ENCODE peak calls at places on chromosome 10, in four cellular contexts. T is HepG2, D is K562, R is GM12878. G is an unnamed sample.

GRCh38 chr10:84012831-84013458 is 126.4 kb upstream of the GHITM start:
- DNase-seq in T (no peak), D (no peak), R (peak), G (no peak)

GRCh38 chr10:61943699-61944444 is 42.4 kb downstream of the ARID5B start:
- DNase-seq in T (no peak), R (no peak), D (no peak), G (no peak)

GRCh38 chr10:43888551-43888950 is 239.9 kb upstream of the ZNF32 start:
- DNase-seq in R (no peak), T (no peak), D (no peak), G (no peak)

GRCh38 chr10:86182150-86182549 is 184.4 kb downstream of the GRID1 start:
- DNase-seq in D (no peak), R (no peak), T (no peak), G (no peak)

GRCh38 chr10:119541459-119542356 is 811 bp downstream of the RGS10 start:
- DNase-seq in R (no peak), T (no peak), D (peak), G (no peak)

GRCh38 chr10:130018253-130018652 is 54.2 kb upstream of the EBF3 start:
- DNase-seq in T (no peak), R (no peak), D (no peak), G (no peak)

GRCh38 chr10:59880976-59881510 is 25.3 kb downstream of the CCDC6 start:
- DNase-seq in T (no peak), R (peak), D (peak), G (no peak)

GRCh38 chr10:90222372-90222771 is 521.0 kb downstream of the KIF20B start:
- DNase-seq in R (no peak), T (no peak), D (no peak), G (no peak)

GRCh38 chr10:97522937-97523336 is 24.2 kb downstream of the UBTD1 start:
- DNase-seq in D (no peak), T (no peak), R (no peak), G (no peak)

GRCh38 chr10:21518629-21519321 is 6.7 kb downstream of the SKIDA1 start:
- DNase-seq in R (no peak), D (no peak), T (no peak), G (no peak)

GRCh38 chr10:34498821-34499220 is 316.3 kb downstream of the PARD3 start:
- DNase-seq in R (no peak), T (no peak), D (no peak), G (no peak)

GRCh38 chr10:22271786-22272185 is 44.4 kb upstream of the COMMD3 start:
- DNase-seq in T (no peak), D (no peak), R (no peak), G (no peak)

GRCh38 chr10:120076966-120077706 is 184.6 kb downstream of the SEC23IP start:
- DNase-seq in D (no peak), T (no peak), R (no peak), G (no peak)

GRCh38 chr10:91163269-91163708 is 57.2 kb upstream of the PCGF5 start:
- DNase-seq in D (peak), R (no peak), T (peak), G (no peak)

GRCh38 chr10:76922666-76923065 is 714.9 kb downstream of the KCNMA1 start:
- DNase-seq in D (no peak), R (no peak), T (no peak), G (no peak)

GRCh38 chr10:63703740-63704345 is 182.6 kb downstream of the REEP3 start:
- DNase-seq in T (no peak), R (no peak), D (no peak), G (no peak)

GRCh38 chr10:49598164-49598856 is 11.8 kb upstream of the SLC18A3 start:
- DNase-seq in R (no peak), T (no peak), D (no peak), G (no peak)

GRCh38 chr10:100934084-100934659 is 21.4 kb downstream of the SLF2 start:
- DNase-seq in T (peak), D (peak), R (no peak), G (peak)

GRCh38 chr10:52419281-52419680 is 105.2 kb downstream of the DKK1 start:
- DNase-seq in T (no peak), R (no peak), D (no peak), G (no peak)

GRCh38 chr10:85012305-85012704 is 683.9 kb downstream of the CCSER2 start:
- DNase-seq in D (no peak), R (no peak), T (no peak), G (no peak)

GRCh38 chr10:102313221-102313896 is 68.0 kb downstream of the GBF1 start:
- DNase-seq in R (no peak), D (no peak), T (no peak), G (peak)

GRCh38 chr10:63133787-63134557 is 844 bp downstream of the NRBF2 start:
- DNase-seq in D (no peak), R (no peak), T (no peak), G (no peak)

GRCh38 chr10:3192856-3193635 is 20.5 kb upstream of the PITRM1 start:
- DNase-seq in D (peak), T (peak), R (no peak), G (peak)

GRCh38 chr10:46523881-46524470 is 32.5 kb downstream of the GPRIN2 start:
- DNase-seq in R (no peak), T (no peak), D (no peak), G (no peak)

GRCh38 chr10:103168436-103168835 is 24.6 kb downstream of the NT5C2 start:
- DNase-seq in T (no peak), D (no peak), R (no peak), G (no peak)

GRCh38 chr10:129888784-129889616 is 75.1 kb downstream of the EBF3 start:
- DNase-seq in R (no peak), T (no peak), D (peak), G (peak)

GRCh38 chr10:115209133-115209532 is 116.0 kb downstream of the ATRNL1 start:
- DNase-seq in T (no peak), R (no peak), D (no peak), G (no peak)

GRCh38 chr10:118447478-118447877 is 105.4 kb upstream of the FAM204A start:
- DNase-seq in R (no peak), T (no peak), D (no peak), G (no peak)

GRCh38 chr10:68327889-68328786 is 3.7 kb upstream of the HNRNPH3 start:
- DNase-seq in T (peak), D (no peak), R (no peak), G (peak)
- TF ChIP-seq FOXK2 in T (peak), D (peak), R (no peak), G (no peak)

DNA sequence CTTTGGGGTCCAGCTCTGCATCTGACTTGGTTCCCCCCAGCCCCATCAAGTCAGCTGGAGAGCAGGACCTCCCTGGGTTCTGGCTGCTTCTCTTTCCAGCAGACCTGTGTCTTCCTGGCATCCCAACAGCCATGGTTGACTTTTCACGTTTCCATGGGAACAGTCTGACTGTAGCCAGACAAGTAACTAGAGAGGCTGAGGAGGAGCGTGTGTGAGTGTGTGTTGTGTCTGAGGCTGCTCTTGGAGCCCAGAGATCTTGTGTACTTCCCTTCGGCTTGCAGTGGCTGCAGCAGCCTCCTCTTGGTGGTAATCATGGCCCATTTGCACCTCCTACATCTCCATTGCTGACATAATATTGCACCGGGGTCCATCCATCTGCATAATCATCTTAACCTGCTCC is 332.0 kb downstream of the RPS24 start:
- DNase-seq in D (no peak), R (no peak), T (no peak), G (no peak)
- TF ChIP-seq FOXK2 in D (no peak), R (no peak), T (no peak), G (no peak)

GRCh38 chr10:36097696-36098095 is 455.6 kb upstream of the FZD8 start:
- DNase-seq in T (no peak), D (no peak), R (no peak), G (no peak)

GRCh38 chr10:36096571-36096970 is 454.5 kb upstream of the FZD8 start:
- DNase-seq in R (no peak), T (no peak), D (no peak), G (no peak)

GRCh38 chr10:36089790-36090391 is 447.8 kb upstream of the FZD8 start:
- DNase-seq in R (no peak), D (no peak), T (no peak), G (no peak)

DNA sequence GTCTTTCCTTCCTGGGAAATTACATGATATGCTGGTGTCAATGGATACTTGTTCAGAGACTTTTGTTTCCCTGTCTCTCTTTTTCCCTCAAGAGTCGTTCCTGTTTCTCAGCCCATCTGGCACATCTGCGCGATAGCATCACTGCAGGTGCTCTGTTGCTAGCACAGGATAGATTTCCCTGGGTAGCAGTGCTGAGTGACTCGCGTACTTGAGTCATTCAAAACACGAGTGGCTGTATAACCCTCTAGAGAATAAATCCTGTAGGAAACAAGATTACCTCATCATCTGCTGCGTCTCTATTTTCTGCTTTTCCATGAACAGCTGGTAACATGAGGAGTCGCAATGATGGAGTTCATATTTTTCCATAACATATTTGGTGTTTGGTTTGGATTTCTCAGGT is 452.0 kb upstream of the FZD8 start:
- DNase-seq in D (no peak), T (no peak), R (no peak), G (no peak)
- TF ChIP-seq FOXK2 in D (no peak), T (no peak), R (no peak), G (no peak)

GRCh38 chr10:4511559-4511958 is 314.4 kb upstream of the AKR1E2 start:
- DNase-seq in R (no peak), T (no peak), D (no peak), G (no peak)

GRCh38 chr10:4515711-4516110 is 310.3 kb upstream of the AKR1E2 start:
- DNase-seq in D (no peak), R (no peak), T (no peak), G (no peak)

GRCh38 chr10:4509405-4509804 is 316.6 kb upstream of the AKR1E2 start:
- DNase-seq in T (no peak), D (no peak), R (no peak), G (no peak)

GRCh38 chr10:4514445-4515108 is 311.4 kb upstream of the AKR1E2 start:
- DNase-seq in D (no peak), T (no peak), R (peak), G (no peak)

GRCh38 chr10:4512557-4513286 is 313.3 kb upstream of the AKR1E2 start:
- DNase-seq in R (no peak), T (peak), D (peak), G (peak)
- TF ChIP-seq FOXK2 in R (no peak), T (no peak), D (no peak), G (no peak)

GRCh38 chr10:73480158-73480557 is 15.7 kb downstream of the PPP3CB start:
- DNase-seq in D (no peak), T (no peak), R (no peak), G (no peak)
- TF ChIP-seq FOXK2 in D (no peak), T (no peak), R (no peak), G (no peak)

G was measured in HEK293T.